ENCODE peak calls at places on chromosomes 4 and X, in five cellular contexts. One of them, this sample, is unnamed.
A peak's percentile ranks its signal among the peaks of the same experiment; 100 is the strongest.

GRCh38 chr4:152480901-152481300 is 55.0 kb downstream of the FBXW7 start:
- DNase-seq in cardiac septum: no peak
- DNase-seq in ELR: no peak
- DNase-seq in activated CD4-positive, alpha-beta memory T cell treated with anti-CD3 and anti-CD28 coated beads, Interleukin-2, amount 10 ng/mL, durations not matched to agents 7 days and 5 days: no peak
- DNase-seq in ACHN: no peak
- DNase-seq in this sample: no peak

GRCh38 chrX:1361275-1361674 is 24.7 kb downstream of the IL3RA start:
- DNase-seq in cardiac septum: no peak
- DNase-seq in ELR: peak; percentile 27
- DNase-seq in activated CD4-positive, alpha-beta memory T cell treated with anti-CD3 and anti-CD28 coated beads, Interleukin-2, amount 10 ng/mL, durations not matched to agents 7 days and 5 days: no peak
- DNase-seq in ACHN: no peak
- DNase-seq in this sample: no peak

GRCh38 chr4:86730310-86730709 is 118.9 kb downstream of the SLC10A6 start:
- DNase-seq in cardiac septum: no peak
- DNase-seq in ELR: no peak
- DNase-seq in activated CD4-positive, alpha-beta memory T cell treated with anti-CD3 and anti-CD28 coated beads, Interleukin-2, amount 10 ng/mL, durations not matched to agents 7 days and 5 days: peak; percentile 35
- DNase-seq in ACHN: no peak
- DNase-seq in this sample: peak; percentile 1

GRCh38 chr4:80197132-80197573 is at the start of gene PRDM8:
- DNase-seq in cardiac septum: no peak
- DNase-seq in ELR: peak; percentile 55
- DNase-seq in activated CD4-positive, alpha-beta memory T cell treated with anti-CD3 and anti-CD28 coated beads, Interleukin-2, amount 10 ng/mL, durations not matched to agents 7 days and 5 days: no peak
- DNase-seq in ACHN: peak; percentile 31
- DNase-seq in this sample: peak; percentile 54

GRCh38 chr4:162523171-162523570 is 359.4 kb upstream of the FSTL5 start:
- DNase-seq in cardiac septum: no peak
- DNase-seq in ELR: no peak
- DNase-seq in activated CD4-positive, alpha-beta memory T cell treated with anti-CD3 and anti-CD28 coated beads, Interleukin-2, amount 10 ng/mL, durations not matched to agents 7 days and 5 days: no peak
- DNase-seq in ACHN: no peak
- DNase-seq in this sample: no peak

GRCh38 chr4:98260047-98260578 is 1.1 kb upstream of the RAP1GDS1 start:
- DNase-seq in cardiac septum: no peak
- DNase-seq in ELR: no peak
- DNase-seq in activated CD4-positive, alpha-beta memory T cell treated with anti-CD3 and anti-CD28 coated beads, Interleukin-2, amount 10 ng/mL, durations not matched to agents 7 days and 5 days: no peak
- DNase-seq in ACHN: peak; percentile 32
- DNase-seq in this sample: peak; percentile 77

GRCh38 chr4:26583538-26583864 is 383 bp upstream of the TBC1D19 start:
- DNase-seq in cardiac septum: no peak
- DNase-seq in ELR: no peak
- DNase-seq in activated CD4-positive, alpha-beta memory T cell treated with anti-CD3 and anti-CD28 coated beads, Interleukin-2, amount 10 ng/mL, durations not matched to agents 7 days and 5 days: no peak
- DNase-seq in ACHN: no peak
- DNase-seq in this sample: peak; percentile 95

GRCh38 chr4:62531250-62531649 is 1331.1 kb downstream of the ADGRL3 start:
- DNase-seq in cardiac septum: no peak
- DNase-seq in ELR: no peak
- DNase-seq in activated CD4-positive, alpha-beta memory T cell treated with anti-CD3 and anti-CD28 coated beads, Interleukin-2, amount 10 ng/mL, durations not matched to agents 7 days and 5 days: no peak
- DNase-seq in ACHN: no peak
- DNase-seq in this sample: no peak

GRCh38 chrX:63503541-63503940 is 152.4 kb upstream of the SPIN4 start:
- DNase-seq in cardiac septum: no peak
- DNase-seq in ELR: peak; percentile 41
- DNase-seq in activated CD4-positive, alpha-beta memory T cell treated with anti-CD3 and anti-CD28 coated beads, Interleukin-2, amount 10 ng/mL, durations not matched to agents 7 days and 5 days: no peak
- DNase-seq in ACHN: peak; percentile 35
- DNase-seq in this sample: no peak

GRCh38 chrX:74461384-74461783 is 40.1 kb downstream of the SLC16A2 start:
- DNase-seq in cardiac septum: no peak
- DNase-seq in ELR: no peak
- DNase-seq in activated CD4-positive, alpha-beta memory T cell treated with anti-CD3 and anti-CD28 coated beads, Interleukin-2, amount 10 ng/mL, durations not matched to agents 7 days and 5 days: no peak
- DNase-seq in ACHN: no peak
- DNase-seq in this sample: no peak

GRCh38 chr4:55561884-55562283 is 15.2 kb upstream of the CLOCK start:
- DNase-seq in cardiac septum: no peak
- DNase-seq in ELR: no peak
- DNase-seq in activated CD4-positive, alpha-beta memory T cell treated with anti-CD3 and anti-CD28 coated beads, Interleukin-2, amount 10 ng/mL, durations not matched to agents 7 days and 5 days: no peak
- DNase-seq in ACHN: no peak
- DNase-seq in this sample: no peak

GRCh38 chr4:42628740-42629139 is 28.2 kb downstream of the ATP8A1 start:
- DNase-seq in cardiac septum: no peak
- DNase-seq in ELR: no peak
- DNase-seq in activated CD4-positive, alpha-beta memory T cell treated with anti-CD3 and anti-CD28 coated beads, Interleukin-2, amount 10 ng/mL, durations not matched to agents 7 days and 5 days: no peak
- DNase-seq in ACHN: no peak
- DNase-seq in this sample: no peak

GRCh38 chr4:152516156-152516555 is 19.7 kb downstream of the FBXW7 start:
- DNase-seq in cardiac septum: no peak
- DNase-seq in ELR: peak; percentile 26
- DNase-seq in activated CD4-positive, alpha-beta memory T cell treated with anti-CD3 and anti-CD28 coated beads, Interleukin-2, amount 10 ng/mL, durations not matched to agents 7 days and 5 days: no peak
- DNase-seq in ACHN: no peak
- DNase-seq in this sample: no peak

GRCh38 chrX:42248226-42248625 is 324.9 kb upstream of the CASK start:
- DNase-seq in cardiac septum: no peak
- DNase-seq in ELR: no peak
- DNase-seq in activated CD4-positive, alpha-beta memory T cell treated with anti-CD3 and anti-CD28 coated beads, Interleukin-2, amount 10 ng/mL, durations not matched to agents 7 days and 5 days: no peak
- DNase-seq in ACHN: no peak
- DNase-seq in this sample: no peak

GRCh38 chrX:16589211-16589610 is 60.7 kb upstream of the S100G start:
- DNase-seq in cardiac septum: no peak
- DNase-seq in ELR: peak; percentile 65
- DNase-seq in activated CD4-positive, alpha-beta memory T cell treated with anti-CD3 and anti-CD28 coated beads, Interleukin-2, amount 10 ng/mL, durations not matched to agents 7 days and 5 days: no peak
- DNase-seq in ACHN: no peak
- DNase-seq in this sample: no peak

GRCh38 chr4:169774466-169775445 is 17.0 kb upstream of the HPF1 start:
- DNase-seq in cardiac septum: no peak
- DNase-seq in ELR: no peak
- DNase-seq in activated CD4-positive, alpha-beta memory T cell treated with anti-CD3 and anti-CD28 coated beads, Interleukin-2, amount 10 ng/mL, durations not matched to agents 7 days and 5 days: no peak
- DNase-seq in ACHN: no peak
- DNase-seq in this sample: peak; percentile 48

GRCh38 chrX:87961471-87961870 is 443.9 kb downstream of the KLHL4 start:
- DNase-seq in cardiac septum: no peak
- DNase-seq in ELR: no peak
- DNase-seq in activated CD4-positive, alpha-beta memory T cell treated with anti-CD3 and anti-CD28 coated beads, Interleukin-2, amount 10 ng/mL, durations not matched to agents 7 days and 5 days: no peak
- DNase-seq in ACHN: no peak
- DNase-seq in this sample: peak; percentile 66

GRCh38 chrX:25536307-25536970 is 520.7 kb upstream of the ARX start:
- DNase-seq in cardiac septum: no peak
- DNase-seq in ELR: no peak
- DNase-seq in activated CD4-positive, alpha-beta memory T cell treated with anti-CD3 and anti-CD28 coated beads, Interleukin-2, amount 10 ng/mL, durations not matched to agents 7 days and 5 days: no peak
- DNase-seq in ACHN: no peak
- DNase-seq in this sample: peak; percentile 23

GRCh38 chr4:145920205-145920604 is 18.4 kb downstream of the ZNF827 start:
- DNase-seq in cardiac septum: no peak
- DNase-seq in ELR: peak; percentile 61
- DNase-seq in activated CD4-positive, alpha-beta memory T cell treated with anti-CD3 and anti-CD28 coated beads, Interleukin-2, amount 10 ng/mL, durations not matched to agents 7 days and 5 days: no peak
- DNase-seq in ACHN: no peak
- DNase-seq in this sample: no peak

GRCh38 chr4:74682567-74683359 is 111.6 kb downstream of the BTC start:
- DNase-seq in cardiac septum: no peak
- DNase-seq in ELR: peak; percentile 97
- DNase-seq in activated CD4-positive, alpha-beta memory T cell treated with anti-CD3 and anti-CD28 coated beads, Interleukin-2, amount 10 ng/mL, durations not matched to agents 7 days and 5 days: no peak
- DNase-seq in ACHN: peak; percentile 95
- DNase-seq in this sample: peak; percentile 83

GRCh38 chrX:34341258-34341657 is 209.1 kb upstream of the FAM47A start:
- DNase-seq in cardiac septum: no peak
- DNase-seq in ELR: no peak
- DNase-seq in activated CD4-positive, alpha-beta memory T cell treated with anti-CD3 and anti-CD28 coated beads, Interleukin-2, amount 10 ng/mL, durations not matched to agents 7 days and 5 days: no peak
- DNase-seq in ACHN: peak; percentile 8
- DNase-seq in this sample: peak; percentile 40

GRCh38 chrX:107970073-107970472 is 12.1 kb downstream of the TEX13B start:
- DNase-seq in cardiac septum: no peak
- DNase-seq in ELR: no peak
- DNase-seq in activated CD4-positive, alpha-beta memory T cell treated with anti-CD3 and anti-CD28 coated beads, Interleukin-2, amount 10 ng/mL, durations not matched to agents 7 days and 5 days: no peak
- DNase-seq in ACHN: no peak
- DNase-seq in this sample: no peak

GRCh38 chr4:148643851-148644250 is 201.6 kb upstream of the NR3C2 start:
- DNase-seq in cardiac septum: no peak
- DNase-seq in ELR: no peak
- DNase-seq in activated CD4-positive, alpha-beta memory T cell treated with anti-CD3 and anti-CD28 coated beads, Interleukin-2, amount 10 ng/mL, durations not matched to agents 7 days and 5 days: no peak
- DNase-seq in ACHN: no peak
- DNase-seq in this sample: no peak

GRCh38 chrX:16137416-16138107 is 14.2 kb downstream of the GRPR start:
- DNase-seq in cardiac septum: no peak
- DNase-seq in ELR: no peak
- DNase-seq in activated CD4-positive, alpha-beta memory T cell treated with anti-CD3 and anti-CD28 coated beads, Interleukin-2, amount 10 ng/mL, durations not matched to agents 7 days and 5 days: no peak
- DNase-seq in ACHN: no peak
- DNase-seq in this sample: no peak

GRCh38 chr4:177032341-177032740 is 239.6 kb upstream of the VEGFC start:
- DNase-seq in cardiac septum: no peak
- DNase-seq in ELR: no peak
- DNase-seq in activated CD4-positive, alpha-beta memory T cell treated with anti-CD3 and anti-CD28 coated beads, Interleukin-2, amount 10 ng/mL, durations not matched to agents 7 days and 5 days: no peak
- DNase-seq in ACHN: no peak
- DNase-seq in this sample: no peak

GRCh38 chr4:63105839-63106238 is 1303.4 kb downstream of the TECRL start:
- DNase-seq in cardiac septum: no peak
- DNase-seq in ELR: no peak
- DNase-seq in activated CD4-positive, alpha-beta memory T cell treated with anti-CD3 and anti-CD28 coated beads, Interleukin-2, amount 10 ng/mL, durations not matched to agents 7 days and 5 days: no peak
- DNase-seq in ACHN: no peak
- DNase-seq in this sample: no peak

GRCh38 chr4:138910201-138910913 is 105.2 kb upstream of the NOCT start:
- DNase-seq in cardiac septum: no peak
- DNase-seq in ELR: peak; percentile 36
- DNase-seq in activated CD4-positive, alpha-beta memory T cell treated with anti-CD3 and anti-CD28 coated beads, Interleukin-2, amount 10 ng/mL, durations not matched to agents 7 days and 5 days: no peak
- DNase-seq in ACHN: peak; percentile 34
- DNase-seq in this sample: peak; percentile 96

GRCh38 chrX:40471965-40472648 is 108.7 kb upstream of the ATP6AP2 start:
- DNase-seq in cardiac septum: no peak
- DNase-seq in ELR: peak; percentile 18
- DNase-seq in activated CD4-positive, alpha-beta memory T cell treated with anti-CD3 and anti-CD28 coated beads, Interleukin-2, amount 10 ng/mL, durations not matched to agents 7 days and 5 days: peak; percentile 17
- DNase-seq in ACHN: peak; percentile 46
- DNase-seq in this sample: peak; percentile 82

GRCh38 chr4:124179521-124180186 is 532.9 kb downstream of the ANKRD50 start:
- DNase-seq in cardiac septum: no peak
- DNase-seq in ELR: no peak
- DNase-seq in activated CD4-positive, alpha-beta memory T cell treated with anti-CD3 and anti-CD28 coated beads, Interleukin-2, amount 10 ng/mL, durations not matched to agents 7 days and 5 days: no peak
- DNase-seq in ACHN: no peak
- DNase-seq in this sample: no peak

GRCh38 chr4:24102621-24103020 is 212.8 kb upstream of the PPARGC1A start:
- DNase-seq in cardiac septum: no peak
- DNase-seq in ELR: no peak
- DNase-seq in activated CD4-positive, alpha-beta memory T cell treated with anti-CD3 and anti-CD28 coated beads, Interleukin-2, amount 10 ng/mL, durations not matched to agents 7 days and 5 days: no peak
- DNase-seq in ACHN: no peak
- DNase-seq in this sample: no peak

GRCh38 chr4:109683621-109684253 is 19.5 kb downstream of the CASP6 start:
- DNase-seq in cardiac septum: no peak
- DNase-seq in ELR: no peak
- DNase-seq in activated CD4-positive, alpha-beta memory T cell treated with anti-CD3 and anti-CD28 coated beads, Interleukin-2, amount 10 ng/mL, durations not matched to agents 7 days and 5 days: no peak
- DNase-seq in ACHN: no peak
- DNase-seq in this sample: no peak

GRCh38 chrX:136192839-136193414 is 45.6 kb downstream of the FHL1 start:
- DNase-seq in cardiac septum: no peak
- DNase-seq in ELR: peak; percentile 52
- DNase-seq in activated CD4-positive, alpha-beta memory T cell treated with anti-CD3 and anti-CD28 coated beads, Interleukin-2, amount 10 ng/mL, durations not matched to agents 7 days and 5 days: no peak
- DNase-seq in ACHN: no peak
- DNase-seq in this sample: no peak

This sample was measured in DMS53.